ENCODE peak calls at places on chromosomes 13 and 19, in four cellular contexts. S, W, M and E are unnamed samples. For H3K4me1, the result is how much of the 10 kb centered on the place peaks cover.

GRCh38 chr19:447816-448546 is 12.9 kb downstream of the SHC2 start:
- DNase-seq in S (no peak), W (no peak), M (no peak), E (no peak)

GRCh38 chr13:33229446-33230177 is 55.9 kb downstream of the STARD13 start:
- DNase-seq in S (no peak), W (no peak), M (no peak), E (no peak)

GRCh38 chr13:38752726-38753125 is 65.8 kb downstream of the FREM2 start:
- DNase-seq in S (no peak), W (no peak), M (no peak), E (no peak)

GRCh38 chr19:3506384-3507340 is 551 bp downstream of the FZR1 start:
- DNase-seq in S (peak), W (no peak), M (no peak), E (peak)

GRCh38 chr19:58054792-58055482 is 4.1 kb upstream of the ZNF135 start:
- DNase-seq in S (no peak), W (no peak), M (no peak), E (peak)

GRCh38 chr13:27913116-27913515 is 6.7 kb upstream of the PDX1 start:
- DNase-seq in S (peak), W (no peak), M (no peak), E (no peak)

GRCh38 chr19:11479470-11480080 is 1.3 kb downstream of the ELAVL3 start:
- DNase-seq in S (no peak), W (no peak), M (no peak), E (peak)

GRCh38 chr19:18211683-18212082 is 7.8 kb upstream of the RAB3A start:
- DNase-seq in S (no peak), W (no peak), M (no peak), E (peak)

GRCh38 chr19:54178581-54179261 is 5.8 kb upstream of the TMC4 start:
- DNase-seq in S (peak), W (no peak), M (peak), E (peak)

GRCh38 chr19:2607712-2608601 is 94.5 kb downstream of the GNG7 start:
- DNase-seq in S (no peak), W (no peak), M (no peak), E (no peak)

GRCh38 chr13:97125810-97126738 is 96.1 kb upstream of the MBNL2 start:
- DNase-seq in S (peak), W (no peak), M (no peak), E (no peak)

GRCh38 chr19:28715157-28715556 is 497.8 kb downstream of the UQCRFS1 start:
- DNase-seq in S (peak), W (no peak), M (no peak), E (no peak)

GRCh38 chr19:28468701-28469459 is 744.1 kb downstream of the UQCRFS1 start:
- DNase-seq in S (peak), W (no peak), M (no peak), E (peak)

GRCh38 chr13:113364933-113365371 is 1.0 kb upstream of the GRTP1 start:
- DNase-seq in S (no peak), W (no peak), M (no peak), E (peak)

GRCh38 chr13:28415994-28416411 is 78.9 kb downstream of the FLT1 start:
- DNase-seq in S (peak), W (peak), M (peak), E (peak)

GRCh38 chr19:6417713-6418561 is 6.7 kb downstream of the KHSRP start:
- DNase-seq in S (peak), W (no peak), M (no peak), E (peak)

GRCh38 chr13:72698164-72698563 is 29.3 kb downstream of the MZT1 start:
- DNase-seq in S (no peak), W (no peak), M (no peak), E (no peak)

GRCh38 chr13:40549500-40550094 is 116.8 kb downstream of the FOXO1 start:
- DNase-seq in S (no peak), W (no peak), M (no peak), E (peak)

GRCh38 chr19:30870861-30871260 is 478.4 kb downstream of the TSHZ3 start:
- DNase-seq in S (no peak), W (no peak), M (no peak), E (no peak)

GRCh38 chr13:108795841-108796240 is 166.4 kb downstream of the MYO16 start:
- DNase-seq in S (no peak), W (no peak), M (no peak), E (no peak)

GRCh38 chr19:13748169-13748884 is 16.0 kb upstream of the MRI1 start:
- DNase-seq in S (peak), W (no peak), M (peak), E (peak)

GRCh38 chr13:73542446-73542845 is 483.6 kb downstream of the KLF5 start:
- DNase-seq in S (peak), W (no peak), M (no peak), E (no peak)

GRCh38 chr13:80469841-80470378 is 129.0 kb upstream of the SPRY2 start:
- DNase-seq in S (peak), W (no peak), M (peak), E (no peak)

GRCh38 chr19:27828781-27829275 is 1384.1 kb downstream of the UQCRFS1 start:
- DNase-seq in S (no peak), W (no peak), M (no peak), E (no peak)

GRCh38 chr19:12766051-12766521 is 9.3 kb downstream of the HOOK2 start:
- DNase-seq in S (peak), W (no peak), M (peak), E (peak)

GRCh38 chr19:54803410-54803809 is at the start of gene KIR2DL4:
- DNase-seq in S (no peak), W (no peak), M (no peak), E (no peak)

GRCh38 chr13:113875429-113875815 is 11.5 kb upstream of the GAS6 start:
- DNase-seq in S (no peak), W (no peak), M (no peak), E (peak)

GRCh38 chr19:53463263-53463662 is 4.3 kb upstream of the ZNF813 start:
- DNase-seq in S (no peak), W (no peak), M (peak), E (peak)

GRCh38 chr19:41877916-41878905 is 1.1 kb downstream of the CD79A start:
- DNase-seq in S (no peak), W (no peak), M (no peak), E (peak)

GRCh38 chr13:65789815-65790214 is 1440.3 kb downstream of the PCDH9 start:
- DNase-seq in S (peak), W (no peak), M (no peak), E (peak)

GRCh38 chr19:38134538-38135149 is 89.4 kb downstream of the DPF1 start:
- DNase-seq in S (peak), W (no peak), M (no peak), E (no peak)

GRCh38 chr13:26221399-26221720 is 754 bp downstream of the RNF6 start:
- DNase-seq in S (no peak), W (no peak), M (no peak), E (no peak)

GRCh38 chr13:26219726-26220125 is 2.4 kb downstream of the RNF6 start:
- DNase-seq in S (peak), W (no peak), M (no peak), E (no peak)

GRCh38 chr13:26220575-26220974 is 1.5 kb downstream of the RNF6 start:
- DNase-seq in S (peak), W (no peak), M (peak), E (no peak)

GRCh38 chr13:26222523-26223046 is 471 bp upstream of the RNF6 start:
- DNase-seq in S (no peak), W (no peak), M (no peak), E (no peak)

DNA sequence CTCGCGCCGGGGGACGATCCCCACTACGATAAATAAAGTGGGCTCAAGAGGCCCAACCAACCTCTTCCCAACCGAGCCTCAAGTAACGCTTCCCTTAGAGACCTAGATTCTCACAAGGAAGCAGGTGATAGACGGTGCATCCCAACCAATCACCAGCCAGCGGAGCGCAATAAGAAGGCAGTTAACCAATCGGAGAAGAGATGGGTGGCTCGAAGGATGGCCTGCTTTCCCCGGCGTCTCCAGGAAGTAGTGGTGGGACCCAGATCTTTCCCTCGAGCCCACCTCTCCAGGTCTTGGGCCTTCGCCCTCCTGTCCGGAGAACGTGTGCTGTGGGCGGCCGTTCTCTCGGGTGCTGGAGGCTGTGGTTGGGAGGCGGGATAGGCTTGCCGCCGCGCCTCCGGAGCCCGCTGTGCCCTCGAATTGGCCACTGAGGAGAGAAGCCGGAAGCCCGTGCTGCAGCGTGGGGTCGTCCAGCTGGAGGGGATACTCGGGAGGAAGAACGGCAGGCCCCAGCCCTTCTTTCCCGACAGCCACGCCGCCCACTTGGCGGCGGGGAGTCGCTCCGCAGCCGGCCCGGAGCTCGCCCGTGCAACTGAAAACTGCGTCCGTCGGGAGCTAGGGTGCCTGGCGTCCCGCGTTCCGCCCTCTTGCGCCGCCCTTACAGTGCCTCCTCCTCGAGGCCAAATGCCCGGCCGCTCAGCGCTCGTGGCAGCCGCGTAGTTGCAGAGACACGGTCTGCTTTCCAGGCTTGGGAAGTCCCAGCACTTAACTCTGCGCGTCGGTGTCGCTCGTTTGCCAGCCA is at the start of gene RNF6:
- DNase-seq in S (peak), W (peak), M (peak), E (peak)
- H2AFZ ChIP-seq in S (peak), W (peak), M (peak), E (peak)

GRCh38 chr13:110329258-110329657 is 22.2 kb downstream of the COL4A2 start:
- DNase-seq in S (no peak), W (no peak), M (no peak), E (no peak)

GRCh38 chr13:110330491-110331001 is 23.5 kb downstream of the COL4A2 start:
- DNase-seq in S (no peak), W (no peak), M (no peak), E (peak)

GRCh38 chr13:110327036-110327790 is 20.1 kb downstream of the COL4A2 start:
- DNase-seq in S (no peak), W (no peak), M (no peak), E (no peak)

GRCh38 chr13:110329798-110330461 is 22.8 kb downstream of the COL4A2 start:
- DNase-seq in S (no peak), W (no peak), M (no peak), E (peak)

GRCh38 chr13:110328509-110328908 is 21.4 kb downstream of the COL4A2 start:
- DNase-seq in S (no peak), W (no peak), M (no peak), E (no peak)
- H3K4me1 ChIP-seq in S (under half), W (under half), M (under half), E (half or more)

GRCh38 chr19:7647156-7647555 is 10.2 kb downstream of the STXBP2 start:
- DNase-seq in S (no peak), W (no peak), M (no peak), E (peak)
- H3K4me2 ChIP-seq in S (no peak), W (no peak), M (no peak), E (no peak)

GRCh38 chr19:48511800-48512503 is at the start of gene LMTK3:
- DNase-seq in S (peak), W (no peak), M (no peak), E (peak)
- H2AFZ ChIP-seq in S (peak), W (no peak), M (peak), E (peak)

GRCh38 chr13:35838356-35838755 is 292.8 kb downstream of the DCLK1 start:
- DNase-seq in S (peak), W (peak), M (peak), E (no peak)
- H3K4me1 ChIP-seq in S (under half), W (under half), M (under half), E (under half)

DNA sequence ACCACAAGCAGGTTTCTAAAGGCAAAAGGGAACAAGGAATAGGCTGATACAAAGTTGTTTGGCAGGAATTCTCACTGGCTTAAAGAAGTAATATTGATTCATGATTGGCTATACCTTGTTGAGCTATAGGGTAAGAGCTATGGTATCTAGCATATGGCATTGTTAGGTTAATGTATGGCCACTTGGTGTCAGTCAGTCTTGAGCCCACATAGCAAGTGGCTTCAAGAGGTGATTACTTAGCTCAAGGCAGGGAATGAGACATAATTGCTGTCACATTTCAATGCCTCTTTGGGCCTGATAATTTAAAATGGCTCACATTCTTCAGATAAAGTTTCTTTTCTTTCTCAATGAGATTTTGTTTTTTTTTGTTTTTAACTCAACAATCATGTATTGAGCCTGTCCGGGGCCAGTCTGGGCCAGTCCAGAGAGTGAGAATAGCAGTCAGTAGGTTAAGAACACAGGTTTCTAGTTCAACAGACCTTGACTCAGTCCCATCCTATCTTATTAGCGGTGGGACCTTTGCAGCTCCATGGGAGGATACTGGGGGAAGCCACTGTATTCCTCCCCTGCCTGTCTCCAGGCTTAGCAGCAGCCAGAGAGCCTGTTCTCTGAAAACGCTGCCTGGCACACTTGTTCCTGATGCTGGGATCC is 45.8 kb upstream of the RCBTB2 start:
- DNase-seq in S (no peak), W (no peak), M (no peak), E (no peak)
- H3K4me2 ChIP-seq in S (no peak), W (no peak), M (no peak), E (no peak)

DNA sequence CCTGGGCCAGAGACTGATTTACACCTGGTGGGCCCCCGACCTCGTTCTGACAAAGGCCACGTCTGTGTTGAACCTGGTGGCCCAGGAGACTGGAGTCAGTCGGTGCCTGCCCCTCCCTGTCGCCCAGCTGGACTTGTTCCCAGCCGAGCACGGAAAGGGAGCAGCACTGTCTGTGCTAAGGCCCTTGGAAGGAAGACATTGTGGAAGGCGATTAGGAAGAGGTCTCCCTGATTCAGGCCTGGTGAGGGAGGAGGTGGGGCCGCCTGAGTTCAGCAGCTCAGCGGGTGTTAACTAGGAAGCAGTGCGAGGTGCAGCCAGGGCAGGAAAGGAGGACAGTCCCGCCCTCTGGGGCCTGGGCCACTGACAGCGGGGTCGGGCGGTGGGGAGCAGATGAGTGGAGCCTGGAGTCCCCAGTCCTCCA is 64.7 kb downstream of the GPR12 start:
- DNase-seq in S (no peak), W (no peak), M (no peak), E (no peak)
- H2AFZ ChIP-seq in S (no peak), W (no peak), M (no peak), E (no peak)

GRCh38 chr19:4715529-4716221 is 8.0 kb downstream of the DPP9 start:
- DNase-seq in S (no peak), W (no peak), M (peak), E (peak)
- H3K4me1 ChIP-seq in S (half or more), W (under half), M (under half), E (under half)

GRCh38 chr19:32858559-32858958 is 11.0 kb downstream of the SLC7A9 start:
- DNase-seq in S (no peak), W (no peak), M (no peak), E (peak)

GRCh38 chr19:32858155-32858554 is 11.4 kb downstream of the SLC7A9 start:
- DNase-seq in S (no peak), W (no peak), M (no peak), E (peak)

GRCh38 chr19:32861596-32861995 is 8.0 kb downstream of the SLC7A9 start:
- DNase-seq in S (no peak), W (no peak), M (no peak), E (no peak)

GRCh38 chr19:32859591-32859990 is 10.0 kb downstream of the SLC7A9 start:
- DNase-seq in S (no peak), W (no peak), M (no peak), E (peak)

DNA sequence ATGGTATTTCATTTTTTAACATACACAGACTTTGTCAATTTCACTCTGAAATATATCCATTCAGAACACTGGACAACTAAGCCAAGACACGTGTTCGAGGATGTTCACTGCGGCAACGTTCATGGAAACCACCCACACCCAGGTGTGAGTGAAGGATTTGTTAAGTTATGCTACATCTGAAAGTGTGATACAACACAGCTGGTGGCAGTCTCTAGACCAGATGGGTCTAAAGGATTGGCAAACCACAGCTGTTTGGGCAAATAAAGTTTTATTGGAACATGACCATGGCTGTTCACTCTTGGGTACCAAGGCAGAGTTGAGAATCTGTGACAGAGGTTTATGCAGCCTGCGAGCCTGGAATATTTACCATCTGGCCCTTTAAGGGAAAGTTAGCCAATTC is 12.0 kb downstream of the SLC7A9 start:
- DNase-seq in S (no peak), W (no peak), M (no peak), E (no peak)
- H3K4me2 ChIP-seq in S (no peak), W (no peak), M (no peak), E (no peak)

DNA sequence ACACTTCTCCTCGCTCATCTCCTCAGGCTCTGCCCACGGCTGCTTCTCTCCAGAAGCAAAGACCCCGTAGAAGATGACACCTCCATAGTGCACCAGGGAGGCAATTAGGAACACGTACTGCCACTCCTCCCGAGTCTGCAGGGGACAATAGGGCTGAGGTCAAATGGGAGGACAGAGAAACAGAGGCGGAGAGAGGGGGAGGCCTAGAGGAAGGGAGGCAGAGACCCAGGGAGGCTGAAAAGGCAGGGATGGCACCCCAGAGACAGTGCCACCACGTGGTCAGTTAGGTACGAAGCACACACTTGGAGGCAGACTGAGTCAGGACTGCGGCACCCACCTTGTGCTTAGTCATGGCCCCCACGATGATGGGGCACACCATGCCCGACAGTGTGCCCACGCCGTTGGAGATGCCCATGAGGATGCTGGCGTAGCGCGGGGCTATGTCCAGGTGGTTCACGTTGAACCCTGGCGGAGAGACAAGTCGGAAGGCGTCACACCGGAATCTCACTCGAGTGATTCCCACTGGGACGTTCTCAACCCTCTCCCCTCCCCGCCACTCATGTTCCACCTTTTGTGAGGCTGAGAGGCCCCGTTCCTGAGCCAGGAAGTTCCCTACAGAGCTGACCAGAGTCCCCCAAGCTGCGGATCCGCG is 5.6 kb downstream of the GFY start:
- DNase-seq in S (no peak), W (no peak), M (no peak), E (peak)
- H2AFZ ChIP-seq in S (no peak), W (no peak), M (no peak), E (no peak)